ENCODE peak calls at places on chromosomes 11 and 22, in four cellular contexts. Y is HCT116, K is SK-N-SH, U is HepG2. H is an unnamed sample.

GRCh38 chr11:67584881-67585873 is 1.6 kb downstream of the GSTP1 start:
- DNase-seq in Y (no peak), K (peak; percentile 53), U (no peak), H (no peak)

GRCh38 chr22:45172872-45173585 is 9.3 kb downstream of the NUP50 start:
- DNase-seq in Y (no peak), K (no peak), U (no peak), H (no peak)

GRCh38 chr11:90884181-90884580 is 661.3 kb upstream of the CHORDC1 start:
- DNase-seq in Y (no peak), K (no peak), U (no peak), H (no peak)

GRCh38 chr11:28257761-28258160 is 149.6 kb downstream of the METTL15 start:
- DNase-seq in Y (no peak), K (no peak), U (no peak), H (no peak)

GRCh38 chr11:93396356-93396755 is 65.8 kb downstream of the DEUP1 start:
- DNase-seq in Y (no peak), K (no peak), U (no peak), H (no peak)

GRCh38 chr11:83122766-83123165 is 34.2 kb upstream of the PCF11 start:
- DNase-seq in Y (no peak), K (no peak), U (no peak), H (no peak)

GRCh38 chr11:31968774-31969433 is 122.0 kb upstream of the RCN1 start:
- DNase-seq in Y (no peak), K (peak; percentile 62), U (no peak), H (no peak)

GRCh38 chr22:41248758-41249157 is 8.0 kb upstream of the CHADL start:
- DNase-seq in Y (no peak), K (no peak), U (no peak), H (no peak)

GRCh38 chr11:7485854-7486425 is 634 bp downstream of the OLFML1 start:
- DNase-seq in Y (no peak), K (no peak), U (no peak), H (no peak)

GRCh38 chr11:19441752-19442553 is 201.2 kb upstream of the E2F8 start:
- DNase-seq in Y (peak; percentile 66), K (peak; percentile 64), U (no peak), H (no peak)

DNA sequence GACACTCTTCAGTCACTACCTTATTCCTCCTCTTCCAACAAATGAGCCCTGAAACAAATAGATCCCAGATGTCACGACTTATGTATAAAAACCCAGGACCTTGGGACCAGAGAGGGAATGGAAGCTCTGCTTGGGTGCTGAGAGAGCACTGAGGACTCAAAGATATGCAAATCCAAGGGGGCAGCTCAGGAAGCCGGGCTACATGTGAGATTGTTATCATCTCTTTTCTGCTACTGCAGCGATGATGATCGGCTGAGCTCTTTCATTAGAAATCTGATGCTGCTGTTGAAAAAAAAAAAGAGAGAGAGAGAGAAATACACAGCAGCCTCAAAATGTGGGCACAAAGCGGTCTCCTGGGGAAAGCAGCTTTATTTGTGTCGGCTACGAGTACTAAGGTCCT is 120.3 kb downstream of the TRIM29 start:
- DNase-seq in Y (no peak), K (peak; percentile 65), U (no peak), H (no peak)
- TF ChIP-seq JUND in Y (no peak), K (no peak), U (no peak), H (no peak)

GRCh38 chr22:49177666-49178065 is 650.0 kb downstream of the BRD1 start:
- DNase-seq in Y (no peak), K (no peak), U (no peak), H (no peak)
- TF ChIP-seq JUND in Y (no peak), K (no peak), U (no peak), H (no peak)

GRCh38 chr11:65078786-65079342 is 5.0 kb downstream of the CDCA5 start:
- DNase-seq in Y (no peak), K (peak; percentile 4), U (no peak), H (no peak)

GRCh38 chr11:65077466-65077865 is 6.4 kb downstream of the CDCA5 start:
- DNase-seq in Y (no peak), K (peak; percentile 27), U (no peak), H (no peak)

GRCh38 chr11:65083134-65083833 is 556 bp downstream of the CDCA5 start:
- DNase-seq in Y (no peak), K (peak; percentile 24), U (no peak), H (no peak)

GRCh38 chr11:65072631-65072966 is 11.2 kb downstream of the CDCA5 start:
- DNase-seq in Y (no peak), K (no peak), U (no peak), H (no peak)

DNA sequence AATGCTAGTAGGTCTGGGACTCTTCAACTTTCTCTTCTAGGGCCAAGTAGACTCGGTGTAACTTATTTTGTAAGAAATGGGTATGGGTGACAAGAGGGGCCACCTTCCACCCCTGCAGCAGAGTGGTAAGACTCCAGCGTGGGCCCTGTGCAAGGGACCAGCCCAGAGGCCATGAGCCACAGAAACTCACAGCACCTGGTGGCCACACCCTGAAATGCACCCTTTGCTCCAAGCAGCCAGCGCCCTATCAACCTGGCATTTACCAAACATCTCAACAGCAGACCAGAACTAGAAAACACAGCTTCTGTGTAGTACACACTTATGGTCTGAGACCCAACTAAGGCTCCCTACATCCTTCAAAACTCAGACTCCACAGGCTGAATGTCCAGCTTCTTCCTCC is 5.7 kb downstream of the CDCA5 start:
- DNase-seq in Y (peak; percentile 29), K (peak; percentile 68), U (peak; percentile 49), H (peak; percentile 52)
- TF ChIP-seq JUND in Y (no peak), K (no peak), U (no peak), H (no peak)

DNA sequence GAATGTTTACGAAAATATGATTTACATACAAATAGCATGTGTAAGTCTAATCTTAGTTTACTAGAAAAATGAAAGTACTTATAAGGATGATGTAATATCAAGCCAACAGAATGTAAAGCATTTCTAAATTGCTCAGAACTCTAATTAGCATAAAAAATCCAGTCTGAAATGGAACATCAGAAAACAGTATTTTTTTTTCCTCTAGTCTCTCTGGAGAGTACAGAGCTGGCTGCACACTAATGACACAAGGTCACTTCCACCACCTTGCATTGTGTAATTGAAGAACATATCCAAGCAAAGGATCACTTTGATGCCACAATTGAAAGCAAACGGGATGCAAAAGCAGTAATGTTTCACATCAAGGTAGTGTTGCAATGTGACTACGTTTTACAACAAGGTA is 548.0 kb upstream of the LUZP2 start:
- DNase-seq in Y (no peak), K (no peak), U (no peak), H (no peak)
- TF ChIP-seq JUND in Y (no peak), K (no peak), U (no peak), H (no peak)

DNA sequence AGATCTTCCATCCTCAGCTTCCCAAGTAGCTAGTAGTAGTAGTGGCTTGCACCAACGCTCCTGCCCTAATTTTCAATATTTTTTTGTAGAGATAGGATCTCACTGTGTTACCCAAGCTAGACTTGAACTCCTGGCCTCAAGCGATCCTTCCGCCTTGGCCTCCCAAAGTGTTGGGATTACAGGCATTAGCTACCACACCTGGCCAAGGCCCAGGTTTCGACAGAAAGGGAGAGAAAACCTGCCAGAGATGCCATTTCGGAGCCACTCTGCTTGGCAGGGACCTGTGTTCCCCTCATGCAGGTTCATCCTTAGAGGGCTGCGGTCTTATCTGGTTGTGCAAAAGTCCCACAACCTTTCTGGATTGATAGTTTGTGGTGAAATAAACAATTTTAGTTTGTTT is 41.4 kb downstream of the FAM83F start:
- DNase-seq in Y (no peak), K (no peak), U (no peak), H (no peak)
- TF ChIP-seq JUND in Y (no peak), K (no peak), U (no peak), H (no peak)

GRCh38 chr11:69864930-69865661 is 45.9 kb upstream of the FGF3 start:
- DNase-seq in Y (no peak), K (peak; percentile 10), U (no peak), H (no peak)

GRCh38 chr11:69865707-69866106 is 46.5 kb upstream of the FGF3 start:
- DNase-seq in Y (no peak), K (no peak), U (no peak), H (no peak)

GRCh38 chr11:69862797-69863543 is 43.8 kb upstream of the FGF3 start:
- DNase-seq in Y (no peak), K (no peak), U (no peak), H (no peak)

GRCh38 chr11:69863544-69864200 is 44.5 kb upstream of the FGF3 start:
- DNase-seq in Y (no peak), K (peak; percentile 10), U (no peak), H (no peak)

GRCh38 chr11:69864589-69864929 is 45.3 kb upstream of the FGF3 start:
- DNase-seq in Y (no peak), K (peak; percentile 12), U (no peak), H (no peak)
- TF ChIP-seq JUND in Y (no peak), K (no peak), U (no peak), H (no peak)

GRCh38 chr11:116860303-116860702 is 22.9 kb upstream of the APOA1 start:
- DNase-seq in Y (no peak), K (no peak), U (no peak), H (no peak)

GRCh38 chr11:116862101-116862637 is 24.7 kb upstream of the APOA1 start:
- DNase-seq in Y (no peak), K (peak; percentile 73), U (no peak), H (no peak)

GRCh38 chr11:116859175-116859574 is 21.8 kb upstream of the APOA1 start:
- DNase-seq in Y (no peak), K (no peak), U (no peak), H (no peak)

GRCh38 chr11:116862951-116863350 is 25.5 kb upstream of the APOA1 start:
- DNase-seq in Y (no peak), K (no peak), U (no peak), H (no peak)

DNA sequence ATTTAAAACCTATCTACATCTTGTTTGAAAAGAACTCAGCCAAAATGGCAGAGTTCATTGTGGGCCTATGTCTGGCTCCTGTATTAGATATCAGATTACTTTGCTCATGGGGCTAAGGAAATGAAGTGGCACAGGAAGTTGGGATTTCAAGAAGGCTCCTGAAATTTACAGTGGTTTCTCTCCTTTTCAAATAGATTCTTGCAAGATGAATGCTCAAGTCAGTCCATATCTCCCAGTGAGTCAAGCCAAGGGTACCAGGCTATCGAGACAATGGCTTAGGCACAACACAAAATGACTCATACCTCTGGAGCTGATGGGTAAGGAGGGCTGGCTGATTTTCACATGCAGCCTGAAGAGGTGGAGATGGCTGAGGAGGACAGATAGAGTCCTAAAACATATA is 24.1 kb upstream of the APOA1 start:
- DNase-seq in Y (no peak), K (no peak), U (no peak), H (no peak)
- TF ChIP-seq JUND in Y (no peak), K (peak; percentile 74), U (no peak), H (no peak)

DNA sequence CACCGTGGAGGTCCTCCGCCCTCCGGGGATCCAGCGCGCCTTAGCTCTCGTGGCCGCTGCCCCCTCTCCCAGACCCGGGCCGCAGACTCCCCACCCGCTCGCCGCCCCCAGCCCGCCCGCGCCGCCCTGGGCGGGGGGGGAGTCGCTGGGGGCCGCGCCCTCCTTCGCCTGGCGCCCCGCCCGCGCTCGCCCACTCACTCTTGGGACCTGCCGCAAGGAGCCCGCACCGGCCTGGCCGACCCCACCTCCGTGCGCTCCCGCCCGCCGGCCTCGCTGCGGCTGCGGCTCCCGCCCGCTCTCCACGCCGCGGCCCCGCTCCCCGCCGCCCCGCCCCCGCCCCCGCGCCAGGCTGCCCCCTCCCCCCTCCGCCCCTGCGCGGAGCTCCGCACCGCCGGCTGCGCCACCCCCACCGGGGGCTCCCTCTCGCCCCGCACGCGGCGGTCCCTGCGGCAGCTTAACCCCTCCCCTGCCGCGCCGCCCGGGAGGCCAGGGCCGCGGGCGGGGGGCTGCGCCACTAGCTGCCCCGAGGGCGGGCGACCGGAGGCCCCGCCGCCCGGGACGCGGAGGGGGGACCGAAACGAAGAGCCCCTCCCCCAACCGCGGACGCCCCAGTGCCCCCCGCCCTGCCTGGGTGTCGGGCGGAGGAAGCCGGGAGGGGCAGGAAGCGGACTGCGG is 739 bp upstream of the RASGRP2 start:
- DNase-seq in Y (no peak), K (peak; percentile 86), U (no peak), H (no peak)
- TF ChIP-seq JUND in Y (no peak), K (no peak), U (no peak), H (no peak)

GRCh38 chr11:65188486-65188885 is 6.8 kb downstream of the CAPN1 start:
- DNase-seq in Y (no peak), K (no peak), U (no peak), H (no peak)
- TF ChIP-seq JUND in Y (no peak), K (no peak), U (no peak), H (no peak)

H was measured in T47D.